ENCODE peak calls at places on chromosomes 12 and 14, in nine cellular contexts. One of them, this sample, is unnamed. For H3K4me1 and H3K36me3, the result is how much of the 10 kb centered on the place peaks cover.

GRCh38 chr12:104458645-104459555 is 2.2 kb downstream of the CHST11 start:
- DNase-seq in CD8-positive, alpha-beta T cell: no peak
- DNase-seq in GM23338: peak
- DNase-seq in CD8-positive, alpha-beta memory T cell: no peak
- DNase-seq in neural progenitor cell: peak
- DNase-seq in psoas muscle: peak
- DNase-seq in ovary: no peak
- DNase-seq in adipocyte: peak
- DNase-seq in BE2C: peak
- DNase-seq in this sample: peak

GRCh38 chr12:123354600-123354999 is 10.0 kb downstream of the SBNO1 start:
- DNase-seq in CD8-positive, alpha-beta T cell: no peak
- DNase-seq in GM23338: no peak
- DNase-seq in CD8-positive, alpha-beta memory T cell: no peak
- DNase-seq in neural progenitor cell: no peak
- DNase-seq in psoas muscle: no peak
- DNase-seq in ovary: no peak
- DNase-seq in adipocyte: no peak
- DNase-seq in BE2C: no peak
- DNase-seq in this sample: no peak

GRCh38 chr14:64762044-64763034 is 58.1 kb downstream of the PLEKHG3 start:
- DNase-seq in CD8-positive, alpha-beta T cell: peak
- DNase-seq in GM23338: no peak
- DNase-seq in CD8-positive, alpha-beta memory T cell: peak
- DNase-seq in neural progenitor cell: peak
- DNase-seq in psoas muscle: peak
- DNase-seq in ovary: peak
- DNase-seq in adipocyte: peak
- DNase-seq in BE2C: peak
- DNase-seq in this sample: peak

GRCh38 chr14:60002819-60003492 is 83.0 kb downstream of the LRRC9 start:
- DNase-seq in CD8-positive, alpha-beta T cell: no peak
- DNase-seq in GM23338: no peak
- DNase-seq in CD8-positive, alpha-beta memory T cell: no peak
- DNase-seq in neural progenitor cell: no peak
- DNase-seq in psoas muscle: peak
- DNase-seq in ovary: no peak
- DNase-seq in adipocyte: no peak
- DNase-seq in BE2C: peak
- DNase-seq in this sample: no peak

GRCh38 chr14:96051231-96051630 is 12.1 kb downstream of the C14orf132 start:
- DNase-seq in CD8-positive, alpha-beta T cell: no peak
- DNase-seq in GM23338: no peak
- DNase-seq in CD8-positive, alpha-beta memory T cell: no peak
- DNase-seq in neural progenitor cell: no peak
- DNase-seq in psoas muscle: no peak
- DNase-seq in ovary: no peak
- DNase-seq in adipocyte: no peak
- DNase-seq in BE2C: no peak
- DNase-seq in this sample: no peak

GRCh38 chr14:44417809-44418208 is 89.3 kb downstream of the FSCB start:
- DNase-seq in CD8-positive, alpha-beta T cell: no peak
- DNase-seq in GM23338: no peak
- DNase-seq in CD8-positive, alpha-beta memory T cell: no peak
- DNase-seq in neural progenitor cell: no peak
- DNase-seq in psoas muscle: no peak
- DNase-seq in ovary: no peak
- DNase-seq in adipocyte: no peak
- DNase-seq in BE2C: no peak
- DNase-seq in this sample: no peak

GRCh38 chr12:53096089-53096741 is 1.3 kb upstream of the IGFBP6 start:
- DNase-seq in CD8-positive, alpha-beta T cell: no peak
- DNase-seq in GM23338: peak
- DNase-seq in CD8-positive, alpha-beta memory T cell: no peak
- DNase-seq in neural progenitor cell: peak
- DNase-seq in psoas muscle: peak
- DNase-seq in ovary: peak
- DNase-seq in adipocyte: peak
- DNase-seq in BE2C: no peak
- DNase-seq in this sample: peak

GRCh38 chr12:120062976-120063579 is 53.5 kb downstream of the RAB35 start:
- DNase-seq in CD8-positive, alpha-beta T cell: no peak
- DNase-seq in GM23338: no peak
- DNase-seq in CD8-positive, alpha-beta memory T cell: no peak
- DNase-seq in neural progenitor cell: no peak
- DNase-seq in psoas muscle: no peak
- DNase-seq in ovary: no peak
- DNase-seq in adipocyte: no peak
- DNase-seq in BE2C: no peak
- DNase-seq in this sample: no peak

GRCh38 chr12:22333751-22334695 is 484 bp downstream of the ST8SIA1 start:
- DNase-seq in CD8-positive, alpha-beta T cell: no peak
- DNase-seq in GM23338: peak
- DNase-seq in CD8-positive, alpha-beta memory T cell: peak
- DNase-seq in neural progenitor cell: peak
- DNase-seq in psoas muscle: peak
- DNase-seq in ovary: no peak
- DNase-seq in adipocyte: no peak
- DNase-seq in BE2C: peak
- DNase-seq in this sample: no peak

GRCh38 chr12:102527256-102527720 is 46.9 kb upstream of the IGF1 start:
- DNase-seq in CD8-positive, alpha-beta T cell: no peak
- DNase-seq in GM23338: no peak
- DNase-seq in CD8-positive, alpha-beta memory T cell: no peak
- DNase-seq in neural progenitor cell: no peak
- DNase-seq in psoas muscle: no peak
- DNase-seq in ovary: no peak
- DNase-seq in adipocyte: peak
- DNase-seq in BE2C: no peak
- DNase-seq in this sample: peak

GRCh38 chr14:47674148-47674545 is 1.3 kb downstream of the MDGA2 start:
- DNase-seq in CD8-positive, alpha-beta T cell: no peak
- DNase-seq in GM23338: peak
- DNase-seq in CD8-positive, alpha-beta memory T cell: no peak
- DNase-seq in neural progenitor cell: peak
- DNase-seq in psoas muscle: no peak
- DNase-seq in ovary: no peak
- DNase-seq in adipocyte: no peak
- DNase-seq in BE2C: peak
- DNase-seq in this sample: no peak

GRCh38 chr12:113060336-113060960 is 3.9 kb downstream of the DTX1 start:
- DNase-seq in CD8-positive, alpha-beta T cell: no peak
- DNase-seq in GM23338: no peak
- DNase-seq in CD8-positive, alpha-beta memory T cell: no peak
- DNase-seq in neural progenitor cell: no peak
- DNase-seq in psoas muscle: no peak
- DNase-seq in ovary: no peak
- DNase-seq in adipocyte: no peak
- DNase-seq in BE2C: no peak
- DNase-seq in this sample: no peak

GRCh38 chr12:94038605-94039004 is 109.8 kb upstream of the PLXNC1 start:
- DNase-seq in CD8-positive, alpha-beta T cell: no peak
- DNase-seq in GM23338: no peak
- DNase-seq in CD8-positive, alpha-beta memory T cell: no peak
- DNase-seq in neural progenitor cell: no peak
- DNase-seq in psoas muscle: no peak
- DNase-seq in ovary: no peak
- DNase-seq in adipocyte: no peak
- DNase-seq in BE2C: no peak
- DNase-seq in this sample: no peak

GRCh38 chr14:95098984-95099599 is 58.2 kb downstream of the DICER1 start:
- DNase-seq in CD8-positive, alpha-beta T cell: no peak
- DNase-seq in GM23338: peak
- DNase-seq in CD8-positive, alpha-beta memory T cell: no peak
- DNase-seq in neural progenitor cell: peak
- DNase-seq in psoas muscle: peak
- DNase-seq in ovary: peak
- DNase-seq in adipocyte: peak
- DNase-seq in BE2C: peak
- DNase-seq in this sample: peak

GRCh38 chr12:61412209-61412608 is 848.0 kb upstream of the USP15 start:
- DNase-seq in CD8-positive, alpha-beta T cell: no peak
- DNase-seq in GM23338: peak
- DNase-seq in CD8-positive, alpha-beta memory T cell: no peak
- DNase-seq in neural progenitor cell: no peak
- DNase-seq in psoas muscle: no peak
- DNase-seq in ovary: no peak
- DNase-seq in adipocyte: no peak
- DNase-seq in BE2C: no peak
- DNase-seq in this sample: no peak

GRCh38 chr12:56158926-56159461 is 835 bp downstream of the MYL6 start:
- DNase-seq in CD8-positive, alpha-beta T cell: no peak
- DNase-seq in GM23338: peak
- DNase-seq in CD8-positive, alpha-beta memory T cell: no peak
- DNase-seq in neural progenitor cell: peak
- DNase-seq in psoas muscle: peak
- DNase-seq in ovary: peak
- DNase-seq in adipocyte: peak
- DNase-seq in BE2C: peak
- DNase-seq in this sample: peak

GRCh38 chr12:41473441-41473840 is 285.3 kb downstream of the PDZRN4 start:
- DNase-seq in CD8-positive, alpha-beta T cell: no peak
- DNase-seq in GM23338: no peak
- DNase-seq in CD8-positive, alpha-beta memory T cell: no peak
- DNase-seq in neural progenitor cell: no peak
- DNase-seq in psoas muscle: no peak
- DNase-seq in ovary: no peak
- DNase-seq in adipocyte: no peak
- DNase-seq in BE2C: no peak
- DNase-seq in this sample: no peak

GRCh38 chr14:51053157-51053556 is 41.7 kb downstream of the TRIM9 start:
- DNase-seq in CD8-positive, alpha-beta T cell: no peak
- DNase-seq in GM23338: no peak
- DNase-seq in CD8-positive, alpha-beta memory T cell: no peak
- DNase-seq in neural progenitor cell: no peak
- DNase-seq in psoas muscle: no peak
- DNase-seq in ovary: no peak
- DNase-seq in adipocyte: no peak
- DNase-seq in BE2C: no peak
- DNase-seq in this sample: peak

DNA sequence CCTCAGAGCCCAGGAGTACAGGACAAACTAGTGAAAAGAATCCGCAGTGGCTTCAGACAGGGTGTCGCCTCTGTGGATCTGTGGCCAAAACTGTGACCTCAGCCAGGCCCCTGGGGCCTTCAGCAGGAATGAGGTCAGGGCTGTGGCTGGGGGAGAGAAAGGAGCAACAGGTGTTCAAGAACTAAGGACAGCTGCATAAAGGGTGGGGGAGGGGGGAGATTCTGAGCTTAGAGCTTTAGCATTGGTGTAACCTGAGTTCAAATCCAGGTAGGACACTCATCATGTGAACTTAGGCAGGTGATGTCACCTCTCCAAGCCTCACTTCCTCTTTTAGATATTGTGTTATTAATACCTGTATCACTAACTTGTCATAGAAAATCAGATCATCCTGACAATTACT is 40.9 kb upstream of the CORO1C start:
- DNase-seq in CD8-positive, alpha-beta T cell: no peak
- DNase-seq in GM23338: peak
- DNase-seq in CD8-positive, alpha-beta memory T cell: no peak
- DNase-seq in neural progenitor cell: no peak
- DNase-seq in psoas muscle: peak
- DNase-seq in ovary: no peak
- DNase-seq in adipocyte: no peak
- DNase-seq in BE2C: no peak
- DNase-seq in this sample: peak
- H3K4me1 ChIP-seq in CD8-positive, alpha-beta T cell: under half
- H3K4me1 ChIP-seq in GM23338: under half
- H3K4me1 ChIP-seq in CD8-positive, alpha-beta memory T cell: under half
- H3K4me1 ChIP-seq in neural progenitor cell: under half
- H3K4me1 ChIP-seq in psoas muscle: under half
- H3K4me1 ChIP-seq in ovary: under half
- H3K4me1 ChIP-seq in adipocyte: under half
- H3K4me1 ChIP-seq in BE2C: under half
- H3K4me1 ChIP-seq in this sample: under half

GRCh38 chr12:132801741-132802140 is 26.9 kb downstream of the GOLGA3 start:
- DNase-seq in CD8-positive, alpha-beta T cell: no peak
- DNase-seq in GM23338: no peak
- DNase-seq in CD8-positive, alpha-beta memory T cell: no peak
- DNase-seq in neural progenitor cell: no peak
- DNase-seq in psoas muscle: no peak
- DNase-seq in ovary: no peak
- DNase-seq in adipocyte: no peak
- DNase-seq in BE2C: no peak
- DNase-seq in this sample: no peak
- H3K36me3 ChIP-seq in CD8-positive, alpha-beta T cell: half or more
- H3K36me3 ChIP-seq in GM23338: under half
- H3K36me3 ChIP-seq in CD8-positive, alpha-beta memory T cell: half or more
- H3K36me3 ChIP-seq in neural progenitor cell: under half
- H3K36me3 ChIP-seq in psoas muscle: under half
- H3K36me3 ChIP-seq in ovary: under half
- H3K36me3 ChIP-seq in adipocyte: half or more
- H3K36me3 ChIP-seq in BE2C: half or more
- H3K36me3 ChIP-seq in this sample: half or more

GRCh38 chr14:106380740-106381139 is 854.4 kb downstream of the TMEM121 start:
- DNase-seq in CD8-positive, alpha-beta T cell: no peak
- DNase-seq in GM23338: no peak
- DNase-seq in CD8-positive, alpha-beta memory T cell: no peak
- DNase-seq in neural progenitor cell: no peak
- DNase-seq in psoas muscle: no peak
- DNase-seq in ovary: no peak
- DNase-seq in adipocyte: no peak
- DNase-seq in BE2C: no peak
- DNase-seq in this sample: no peak
- H3K4me3 ChIP-seq in CD8-positive, alpha-beta T cell: no peak
- H3K4me3 ChIP-seq in GM23338: no peak
- H3K4me3 ChIP-seq in CD8-positive, alpha-beta memory T cell: no peak
- H3K4me3 ChIP-seq in neural progenitor cell: no peak
- H3K4me3 ChIP-seq in psoas muscle: no peak
- H3K4me3 ChIP-seq in ovary: no peak
- H3K4me3 ChIP-seq in adipocyte: no peak
- H3K4me3 ChIP-seq in BE2C: no peak
- H3K4me3 ChIP-seq in this sample: no peak

GRCh38 chr12:627285-627684 is 36.0 kb downstream of the NINJ2 start:
- DNase-seq in CD8-positive, alpha-beta T cell: no peak
- DNase-seq in GM23338: no peak
- DNase-seq in CD8-positive, alpha-beta memory T cell: no peak
- DNase-seq in neural progenitor cell: no peak
- DNase-seq in psoas muscle: no peak
- DNase-seq in ovary: no peak
- DNase-seq in adipocyte: no peak
- DNase-seq in BE2C: no peak
- DNase-seq in this sample: no peak

GRCh38 chr12:633731-634130 is 29.5 kb downstream of the NINJ2 start:
- DNase-seq in CD8-positive, alpha-beta T cell: no peak
- DNase-seq in GM23338: no peak
- DNase-seq in CD8-positive, alpha-beta memory T cell: no peak
- DNase-seq in neural progenitor cell: no peak
- DNase-seq in psoas muscle: no peak
- DNase-seq in ovary: no peak
- DNase-seq in adipocyte: no peak
- DNase-seq in BE2C: no peak
- DNase-seq in this sample: peak

GRCh38 chr12:632102-632696 is 31.0 kb downstream of the NINJ2 start:
- DNase-seq in CD8-positive, alpha-beta T cell: no peak
- DNase-seq in GM23338: peak
- DNase-seq in CD8-positive, alpha-beta memory T cell: no peak
- DNase-seq in neural progenitor cell: peak
- DNase-seq in psoas muscle: no peak
- DNase-seq in ovary: no peak
- DNase-seq in adipocyte: peak
- DNase-seq in BE2C: no peak
- DNase-seq in this sample: peak

GRCh38 chr12:627863-628805 is 35.1 kb downstream of the NINJ2 start:
- DNase-seq in CD8-positive, alpha-beta T cell: no peak
- DNase-seq in GM23338: no peak
- DNase-seq in CD8-positive, alpha-beta memory T cell: no peak
- DNase-seq in neural progenitor cell: no peak
- DNase-seq in psoas muscle: peak
- DNase-seq in ovary: no peak
- DNase-seq in adipocyte: no peak
- DNase-seq in BE2C: no peak
- DNase-seq in this sample: no peak

GRCh38 chr12:630656-631632 is 32.3 kb downstream of the NINJ2 start:
- DNase-seq in CD8-positive, alpha-beta T cell: peak
- DNase-seq in GM23338: peak
- DNase-seq in CD8-positive, alpha-beta memory T cell: peak
- DNase-seq in neural progenitor cell: peak
- DNase-seq in psoas muscle: peak
- DNase-seq in ovary: no peak
- DNase-seq in adipocyte: no peak
- DNase-seq in BE2C: no peak
- DNase-seq in this sample: no peak
- H3K4me1 ChIP-seq in CD8-positive, alpha-beta T cell: under half
- H3K4me1 ChIP-seq in GM23338: under half
- H3K4me1 ChIP-seq in CD8-positive, alpha-beta memory T cell: under half
- H3K4me1 ChIP-seq in neural progenitor cell: under half
- H3K4me1 ChIP-seq in psoas muscle: under half
- H3K4me1 ChIP-seq in ovary: under half
- H3K4me1 ChIP-seq in adipocyte: under half
- H3K4me1 ChIP-seq in BE2C: under half
- H3K4me1 ChIP-seq in this sample: under half

This sample was measured in GM23248.